ENCODE peak calls at places on chromosomes 7 and 10, in ten cellular contexts. One of them, this sample, is unnamed.
A peak's percentile ranks its signal among the peaks of the same experiment; 100 is the strongest.

GRCh38 chr10:95391570-95392249 is 100.9 kb upstream of the PDLIM1 start:
- DNase-seq in HL-60: no peak
- DNase-seq in lung: no peak
- DNase-seq in A549: peak; percentile 8
- DNase-seq in stomach: no peak
- DNase-seq in fibroblast of villous mesenchyme: peak; percentile 42
- DNase-seq in OCI-LY7: peak; percentile 7
- DNase-seq in cardiac muscle cell: peak; percentile 68
- DNase-seq in upper lobe of right lung: no peak
- DNase-seq in Caco-2: peak; percentile 46
- DNase-seq in this sample: no peak

GRCh38 chr10:59688921-59689351 is 20.7 kb downstream of the SLC16A9 start:
- DNase-seq in HL-60: peak; percentile 59
- DNase-seq in lung: no peak
- DNase-seq in A549: no peak
- DNase-seq in stomach: no peak
- DNase-seq in fibroblast of villous mesenchyme: no peak
- DNase-seq in OCI-LY7: no peak
- DNase-seq in cardiac muscle cell: no peak
- DNase-seq in upper lobe of right lung: no peak
- DNase-seq in Caco-2: no peak
- DNase-seq in this sample: no peak

GRCh38 chr7:428387-428786 is 91.3 kb downstream of the PDGFA start:
- DNase-seq in HL-60: no peak
- DNase-seq in lung: no peak
- DNase-seq in A549: no peak
- DNase-seq in stomach: no peak
- DNase-seq in fibroblast of villous mesenchyme: no peak
- DNase-seq in OCI-LY7: no peak
- DNase-seq in cardiac muscle cell: no peak
- DNase-seq in upper lobe of right lung: no peak
- DNase-seq in Caco-2: no peak
- DNase-seq in this sample: no peak

GRCh38 chr7:151024435-151025056 is at the start of gene ATG9B:
- DNase-seq in HL-60: no peak
- DNase-seq in lung: no peak
- DNase-seq in A549: no peak
- DNase-seq in stomach: no peak
- DNase-seq in fibroblast of villous mesenchyme: no peak
- DNase-seq in OCI-LY7: no peak
- DNase-seq in cardiac muscle cell: no peak
- DNase-seq in upper lobe of right lung: no peak
- DNase-seq in Caco-2: no peak
- DNase-seq in this sample: no peak

GRCh38 chr7:47480576-47481538 is 101.1 kb downstream of the TNS3 start:
- DNase-seq in HL-60: no peak
- DNase-seq in lung: no peak
- DNase-seq in A549: no peak
- DNase-seq in stomach: no peak
- DNase-seq in fibroblast of villous mesenchyme: no peak
- DNase-seq in OCI-LY7: no peak
- DNase-seq in cardiac muscle cell: no peak
- DNase-seq in upper lobe of right lung: no peak
- DNase-seq in Caco-2: no peak
- DNase-seq in this sample: peak; percentile 39

GRCh38 chr10:49066944-49067730 is 48.2 kb downstream of the VSTM4 start:
- DNase-seq in HL-60: no peak
- DNase-seq in lung: peak; percentile 9
- DNase-seq in A549: no peak
- DNase-seq in stomach: no peak
- DNase-seq in fibroblast of villous mesenchyme: no peak
- DNase-seq in OCI-LY7: no peak
- DNase-seq in cardiac muscle cell: no peak
- DNase-seq in upper lobe of right lung: no peak
- DNase-seq in Caco-2: no peak
- DNase-seq in this sample: no peak

GRCh38 chr7:68720722-68721121 is 877.6 kb upstream of the AUTS2 start:
- DNase-seq in HL-60: no peak
- DNase-seq in lung: no peak
- DNase-seq in A549: no peak
- DNase-seq in stomach: no peak
- DNase-seq in fibroblast of villous mesenchyme: no peak
- DNase-seq in OCI-LY7: no peak
- DNase-seq in cardiac muscle cell: no peak
- DNase-seq in upper lobe of right lung: no peak
- DNase-seq in Caco-2: no peak
- DNase-seq in this sample: no peak

GRCh38 chr7:1455241-1455939 is 3.9 kb downstream of the MICALL2 start:
- DNase-seq in HL-60: no peak
- DNase-seq in lung: peak; percentile 84
- DNase-seq in A549: no peak
- DNase-seq in stomach: peak; percentile 95
- DNase-seq in fibroblast of villous mesenchyme: no peak
- DNase-seq in OCI-LY7: no peak
- DNase-seq in cardiac muscle cell: no peak
- DNase-seq in upper lobe of right lung: peak; percentile 93
- DNase-seq in Caco-2: no peak
- DNase-seq in this sample: no peak

GRCh38 chr7:28939844-28940243 is 18.3 kb downstream of the TRIL start:
- DNase-seq in HL-60: no peak
- DNase-seq in lung: no peak
- DNase-seq in A549: no peak
- DNase-seq in stomach: no peak
- DNase-seq in fibroblast of villous mesenchyme: no peak
- DNase-seq in OCI-LY7: no peak
- DNase-seq in cardiac muscle cell: no peak
- DNase-seq in upper lobe of right lung: no peak
- DNase-seq in Caco-2: no peak
- DNase-seq in this sample: no peak

GRCh38 chr7:130912086-130912909 is 178.3 kb upstream of the KLF14 start:
- DNase-seq in HL-60: no peak
- DNase-seq in lung: no peak
- DNase-seq in A549: no peak
- DNase-seq in stomach: no peak
- DNase-seq in fibroblast of villous mesenchyme: peak; percentile 87
- DNase-seq in OCI-LY7: peak; percentile 7
- DNase-seq in cardiac muscle cell: no peak
- DNase-seq in upper lobe of right lung: no peak
- DNase-seq in Caco-2: no peak
- DNase-seq in this sample: no peak

GRCh38 chr7:13901577-13901976 is 87.9 kb downstream of the ETV1 start:
- DNase-seq in HL-60: no peak
- DNase-seq in lung: no peak
- DNase-seq in A549: no peak
- DNase-seq in stomach: no peak
- DNase-seq in fibroblast of villous mesenchyme: no peak
- DNase-seq in OCI-LY7: no peak
- DNase-seq in cardiac muscle cell: no peak
- DNase-seq in upper lobe of right lung: no peak
- DNase-seq in Caco-2: no peak
- DNase-seq in this sample: no peak

GRCh38 chr7:90945104-90945752 is 319.0 kb upstream of the FZD1 start:
- DNase-seq in HL-60: no peak
- DNase-seq in lung: no peak
- DNase-seq in A549: no peak
- DNase-seq in stomach: no peak
- DNase-seq in fibroblast of villous mesenchyme: peak; percentile 20
- DNase-seq in OCI-LY7: no peak
- DNase-seq in cardiac muscle cell: no peak
- DNase-seq in upper lobe of right lung: no peak
- DNase-seq in Caco-2: no peak
- DNase-seq in this sample: no peak

GRCh38 chr10:87700031-87700796 is 40.5 kb downstream of the PAPSS2 start:
- DNase-seq in HL-60: no peak
- DNase-seq in lung: no peak
- DNase-seq in A549: no peak
- DNase-seq in stomach: no peak
- DNase-seq in fibroblast of villous mesenchyme: no peak
- DNase-seq in OCI-LY7: no peak
- DNase-seq in cardiac muscle cell: no peak
- DNase-seq in upper lobe of right lung: no peak
- DNase-seq in Caco-2: no peak
- DNase-seq in this sample: no peak

GRCh38 chr7:1742555-1743303 is 72.7 kb downstream of the ELFN1 start:
- DNase-seq in HL-60: peak; percentile 19
- DNase-seq in lung: peak; percentile 35
- DNase-seq in A549: no peak
- DNase-seq in stomach: peak; percentile 76
- DNase-seq in fibroblast of villous mesenchyme: peak; percentile 22
- DNase-seq in OCI-LY7: no peak
- DNase-seq in cardiac muscle cell: peak; percentile 26
- DNase-seq in upper lobe of right lung: no peak
- DNase-seq in Caco-2: no peak
- DNase-seq in this sample: no peak

GRCh38 chr7:143041346-143041745 is 10.8 kb upstream of the OR6V1 start:
- DNase-seq in HL-60: no peak
- DNase-seq in lung: no peak
- DNase-seq in A549: no peak
- DNase-seq in stomach: no peak
- DNase-seq in fibroblast of villous mesenchyme: no peak
- DNase-seq in OCI-LY7: no peak
- DNase-seq in cardiac muscle cell: no peak
- DNase-seq in upper lobe of right lung: no peak
- DNase-seq in Caco-2: no peak
- DNase-seq in this sample: no peak

GRCh38 chr7:143040209-143040710 is 11.9 kb upstream of the OR6V1 start:
- DNase-seq in HL-60: no peak
- DNase-seq in lung: no peak
- DNase-seq in A549: no peak
- DNase-seq in stomach: no peak
- DNase-seq in fibroblast of villous mesenchyme: no peak
- DNase-seq in OCI-LY7: no peak
- DNase-seq in cardiac muscle cell: no peak
- DNase-seq in upper lobe of right lung: no peak
- DNase-seq in Caco-2: no peak
- DNase-seq in this sample: no peak

GRCh38 chr7:143042821-143043271 is 9.3 kb upstream of the OR6V1 start:
- DNase-seq in HL-60: no peak
- DNase-seq in lung: no peak
- DNase-seq in A549: no peak
- DNase-seq in stomach: no peak
- DNase-seq in fibroblast of villous mesenchyme: no peak
- DNase-seq in OCI-LY7: no peak
- DNase-seq in cardiac muscle cell: peak; percentile 10
- DNase-seq in upper lobe of right lung: no peak
- DNase-seq in Caco-2: peak; percentile 69
- DNase-seq in this sample: no peak

GRCh38 chr7:143042159-143042820 is 9.9 kb upstream of the OR6V1 start:
- DNase-seq in HL-60: no peak
- DNase-seq in lung: no peak
- DNase-seq in A549: no peak
- DNase-seq in stomach: no peak
- DNase-seq in fibroblast of villous mesenchyme: no peak
- DNase-seq in OCI-LY7: no peak
- DNase-seq in cardiac muscle cell: no peak
- DNase-seq in upper lobe of right lung: no peak
- DNase-seq in Caco-2: no peak
- DNase-seq in this sample: no peak

DNA sequence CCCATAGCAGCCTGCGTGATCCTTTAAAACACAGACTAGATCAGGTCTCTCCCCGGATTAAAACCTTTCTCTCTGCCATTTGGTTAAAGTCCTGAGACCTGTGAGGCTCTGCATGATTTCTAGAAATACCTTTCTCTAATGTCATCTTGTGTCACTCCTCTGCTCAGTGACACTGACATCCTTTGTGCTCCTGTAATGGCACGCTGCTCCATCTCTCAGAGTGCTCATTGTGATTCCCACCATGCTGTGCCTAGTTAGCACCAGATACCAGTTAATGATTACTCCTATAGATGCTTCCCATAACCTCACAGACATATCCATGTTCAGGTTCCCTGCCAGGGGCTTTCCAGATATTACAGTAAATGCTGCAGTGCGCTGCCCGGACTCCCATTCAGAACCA is 11.7 kb upstream of the OR9A2 start:
- DNase-seq in HL-60: no peak
- DNase-seq in lung: no peak
- DNase-seq in A549: no peak
- DNase-seq in stomach: no peak
- DNase-seq in fibroblast of villous mesenchyme: no peak
- DNase-seq in OCI-LY7: no peak
- DNase-seq in cardiac muscle cell: no peak
- DNase-seq in upper lobe of right lung: no peak
- DNase-seq in Caco-2: no peak
- DNase-seq in this sample: no peak
- H3K4me3 ChIP-seq in HL-60: no peak overlapping the region
- H3K4me3 ChIP-seq in lung: no peak overlapping the region
- H3K4me3 ChIP-seq in A549: no peak overlapping the region
- H3K4me3 ChIP-seq in stomach: no peak overlapping the region
- H3K4me3 ChIP-seq in fibroblast of villous mesenchyme: no peak overlapping the region
- H3K4me3 ChIP-seq in OCI-LY7: no peak overlapping the region
- H3K4me3 ChIP-seq in cardiac muscle cell: no peak overlapping the region
- H3K4me3 ChIP-seq in upper lobe of right lung: no peak overlapping the region
- H3K4me3 ChIP-seq in Caco-2: no peak overlapping the region
- H3K4me3 ChIP-seq in this sample: no peak overlapping the region

DNA sequence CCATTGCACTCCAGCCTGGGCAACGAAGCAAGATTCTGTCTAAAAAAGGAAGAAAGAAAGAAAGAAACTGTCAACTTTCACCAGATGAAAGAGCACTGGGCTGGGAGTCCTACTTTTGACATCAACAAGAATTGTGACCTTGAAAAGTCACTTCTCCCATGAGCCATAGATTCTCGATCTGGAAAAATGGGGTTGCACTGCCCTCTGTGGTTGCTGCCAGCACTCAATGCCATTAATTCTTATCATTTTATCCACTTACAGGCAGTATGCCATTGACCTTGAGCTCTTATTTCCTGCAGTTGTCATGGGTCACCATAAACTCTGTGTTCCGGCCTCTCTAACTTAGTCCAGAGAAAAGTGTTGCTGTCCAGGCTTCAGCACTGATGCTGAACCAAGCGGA is 137.2 kb downstream of the NOC3L start:
- DNase-seq in HL-60: no peak
- DNase-seq in lung: no peak
- DNase-seq in A549: peak; percentile 22
- DNase-seq in stomach: no peak
- DNase-seq in fibroblast of villous mesenchyme: peak; percentile 7
- DNase-seq in OCI-LY7: no peak
- DNase-seq in cardiac muscle cell: no peak
- DNase-seq in upper lobe of right lung: no peak
- DNase-seq in Caco-2: peak; percentile 9
- DNase-seq in this sample: no peak
- TF ChIP-seq CTCF in HL-60: no peak
- TF ChIP-seq CTCF in lung: no peak
- TF ChIP-seq CTCF in A549: peak; percentile 49
- TF ChIP-seq CTCF in stomach: no peak
- TF ChIP-seq CTCF in fibroblast of villous mesenchyme: peak; percentile 30
- TF ChIP-seq CTCF in OCI-LY7: no peak
- TF ChIP-seq CTCF in cardiac muscle cell: peak; percentile 15
- TF ChIP-seq CTCF in upper lobe of right lung: peak; percentile 25
- TF ChIP-seq CTCF in Caco-2: no peak
- TF ChIP-seq CTCF in this sample: peak; percentile 10

GRCh38 chr7:44217133-44217714 is 16.4 kb downstream of the YKT6 start:
- DNase-seq in HL-60: no peak
- DNase-seq in lung: no peak
- DNase-seq in A549: no peak
- DNase-seq in stomach: no peak
- DNase-seq in fibroblast of villous mesenchyme: no peak
- DNase-seq in OCI-LY7: no peak
- DNase-seq in cardiac muscle cell: no peak
- DNase-seq in upper lobe of right lung: peak; percentile 55
- DNase-seq in Caco-2: no peak
- DNase-seq in this sample: no peak
- H3K4me3 ChIP-seq in HL-60: no peak overlapping the region
- H3K4me3 ChIP-seq in lung: no peak overlapping the region
- H3K4me3 ChIP-seq in A549: no peak overlapping the region
- H3K4me3 ChIP-seq in stomach: no peak overlapping the region
- H3K4me3 ChIP-seq in fibroblast of villous mesenchyme: no peak overlapping the region
- H3K4me3 ChIP-seq in OCI-LY7: no peak overlapping the region
- H3K4me3 ChIP-seq in cardiac muscle cell: no peak overlapping the region
- H3K4me3 ChIP-seq in upper lobe of right lung: no peak overlapping the region
- H3K4me3 ChIP-seq in Caco-2: no peak overlapping the region
- H3K4me3 ChIP-seq in this sample: no peak overlapping the region

GRCh38 chr7:143217806-143218205 is 4.0 kb upstream of the TAS2R40 start:
- DNase-seq in HL-60: no peak
- DNase-seq in lung: no peak
- DNase-seq in A549: no peak
- DNase-seq in stomach: no peak
- DNase-seq in fibroblast of villous mesenchyme: no peak
- DNase-seq in OCI-LY7: no peak
- DNase-seq in cardiac muscle cell: no peak
- DNase-seq in upper lobe of right lung: no peak
- DNase-seq in Caco-2: no peak
- DNase-seq in this sample: no peak
- TF ChIP-seq CTCF in HL-60: no peak
- TF ChIP-seq CTCF in lung: no peak
- TF ChIP-seq CTCF in A549: no peak
- TF ChIP-seq CTCF in stomach: no peak
- TF ChIP-seq CTCF in fibroblast of villous mesenchyme: no peak
- TF ChIP-seq CTCF in OCI-LY7: no peak
- TF ChIP-seq CTCF in cardiac muscle cell: no peak
- TF ChIP-seq CTCF in upper lobe of right lung: no peak
- TF ChIP-seq CTCF in Caco-2: no peak
- TF ChIP-seq CTCF in this sample: no peak